ENCODE peak calls at places on chromosomes 11 and 22, in ten cellular contexts. E is ACHN; S is hepatic stellate cell; J is fibroblast of gingiva; A is EH; Z is non-pigmented ciliary epithelial cell; C is activated T-helper 9 cell treated with anti-CD3 and anti-CD28 coated beads, Interleukin-2, amount 50 U/mL, for 16 hours; F is Daoy; D is LoVo; U is Caco-2. W is an unnamed sample.
A peak's percentile ranks its signal among the peaks of the same experiment; 100 is the strongest.

GRCh38 chr11:119222308-119222707 is 16.2 kb downstream of the CBL start:
- DNase-seq in C (no peak), E (no peak), J (peak; percentile 70), D (no peak), Z (no peak), S (peak; percentile 17), F (no peak), U (no peak), A (peak; percentile 75), W (no peak)

GRCh38 chr11:67280791-67281551 is 8.1 kb upstream of the ANKRD13D start:
- DNase-seq in A (no peak), E (no peak), F (no peak), D (no peak), J (no peak), S (no peak), Z (no peak), C (no peak), U (no peak), W (no peak)

GRCh38 chr11:57440744-57441414 is 14.0 kb upstream of the SLC43A3 start:
- DNase-seq in Z (no peak), U (no peak), F (no peak), S (no peak), E (no peak), C (no peak), A (no peak), J (no peak), D (no peak), W (no peak)

GRCh38 chr11:125264091-125265022 is 99.8 kb downstream of the PKNOX2 start:
- DNase-seq in C (no peak), A (no peak), E (no peak), F (no peak), D (no peak), U (no peak), S (no peak), J (no peak), Z (no peak), W (no peak)

GRCh38 chr11:78080818-78081495 is 1.3 kb upstream of the NDUFC2 start:
- DNase-seq in D (no peak), J (no peak), S (peak; percentile 45), Z (peak; percentile 54), E (no peak), U (no peak), A (peak; percentile 87), C (no peak), F (peak; percentile 49), W (no peak)

GRCh38 chr22:41446057-41446501 is 522 bp downstream of the TOB2 start:
- DNase-seq in J (no peak), A (peak; percentile 15), S (peak; percentile 12), Z (no peak), F (peak; percentile 17), U (no peak), C (no peak), D (no peak), E (peak; percentile 5), W (no peak)

GRCh38 chr11:28137832-28138231 is 29.6 kb downstream of the METTL15 start:
- DNase-seq in C (no peak), A (no peak), E (no peak), Z (no peak), F (no peak), D (no peak), J (no peak), S (no peak), U (peak; percentile 4), W (no peak)

GRCh38 chr11:120225372-120225909 is 14.5 kb upstream of the POU2F3 start:
- DNase-seq in C (no peak), S (no peak), E (no peak), A (peak; percentile 29), D (no peak), U (no peak), F (no peak), Z (no peak), J (no peak), W (no peak)

GRCh38 chr22:24390576-24390975 is 36.8 kb upstream of the ADORA2A start:
- DNase-seq in A (peak; percentile 20), S (no peak), Z (no peak), J (peak; percentile 43), U (no peak), D (no peak), F (no peak), E (no peak), C (no peak), W (no peak)

GRCh38 chr22:45203150-45203974 is 37.3 kb downstream of the KIAA0930 start:
- DNase-seq in F (no peak), U (no peak), S (no peak), A (no peak), Z (no peak), E (no peak), D (no peak), C (no peak), J (no peak), W (no peak)

GRCh38 chr22:39960791-39961746 is 872 bp downstream of the TMA7B start:
- DNase-seq in C (peak; percentile 56), S (peak; percentile 80), D (no peak), A (peak; percentile 92), J (no peak), F (peak; percentile 96), Z (peak; percentile 99), U (no peak), E (no peak), W (no peak)

GRCh38 chr11:67248653-67249052 is 17.6 kb upstream of the GRK2 start:
- DNase-seq in F (no peak), U (peak; percentile 95), E (peak; percentile 17), D (peak; percentile 26), S (no peak), A (peak; percentile 68), Z (no peak), C (no peak), J (peak; percentile 44), W (no peak)

GRCh38 chr22:32623943-32624342 is 149.3 kb downstream of the FBXO7 start:
- DNase-seq in D (no peak), C (no peak), A (peak; percentile 94), E (no peak), Z (peak; percentile 76), F (peak; percentile 85), J (peak; percentile 94), S (peak; percentile 78), U (no peak), W (no peak)

GRCh38 chr11:125085301-125086081 is 22.4 kb downstream of the SLC37A2 start:
- DNase-seq in D (no peak), S (no peak), A (no peak), J (no peak), C (no peak), U (no peak), F (no peak), E (no peak), Z (no peak), W (no peak)

GRCh38 chr11:76756341-76756771 is 26.8 kb upstream of the TSKU start:
- DNase-seq in J (no peak), C (no peak), S (no peak), D (no peak), E (no peak), A (no peak), U (no peak), Z (no peak), F (no peak), W (no peak)

GRCh38 chr11:94199367-94200130 is 70.9 kb downstream of the PANX1 start:
- DNase-seq in E (no peak), A (peak; percentile 46), C (no peak), Z (no peak), U (no peak), D (no peak), S (no peak), J (peak; percentile 36), F (no peak), W (no peak)

GRCh38 chr11:35247428-35247827 is 108.5 kb downstream of the CD44 start:
- DNase-seq in E (no peak), U (no peak), J (no peak), F (no peak), D (no peak), A (no peak), Z (no peak), S (no peak), C (peak; percentile 15), W (no peak)

GRCh38 chr11:31424652-31425051 is 55.0 kb downstream of the DNAJC24 start:
- DNase-seq in S (no peak), A (no peak), E (no peak), J (no peak), C (no peak), Z (no peak), U (no peak), D (no peak), F (no peak), W (no peak)

GRCh38 chr11:129611661-129612566 is 203.7 kb upstream of the TMEM45B start:
- DNase-seq in D (no peak), Z (no peak), J (no peak), F (peak; percentile 24), S (no peak), A (peak; percentile 2), E (no peak), C (no peak), U (no peak), W (no peak)

GRCh38 chr11:93085097-93085496 is 112.7 kb downstream of the SLC36A4 start:
- DNase-seq in C (no peak), D (no peak), S (peak; percentile 16), A (peak; percentile 52), F (no peak), J (no peak), U (no peak), E (no peak), Z (no peak), W (no peak)

GRCh38 chr11:117941163-117941707 is 12.0 kb upstream of the TMPRSS13 start:
- DNase-seq in U (no peak), S (no peak), D (peak; percentile 52), F (peak; percentile 81), J (no peak), A (no peak), Z (no peak), C (no peak), E (no peak), W (no peak)

GRCh38 chr11:70583781-70584218 is 185.5 kb downstream of the CTTN start:
- DNase-seq in S (no peak), J (no peak), C (no peak), D (no peak), F (no peak), E (no peak), U (no peak), A (no peak), Z (no peak), W (no peak)

GRCh38 chr22:35258144-35258988 is 1.1 kb downstream of the HMGXB4 start:
- DNase-seq in C (no peak), U (no peak), D (peak; percentile 3), E (no peak), Z (no peak), F (peak; percentile 14), J (no peak), S (peak; percentile 24), A (peak; percentile 40), W (no peak)

GRCh38 chr11:124865902-124866851 is 945 bp downstream of the ROBO3 start:
- DNase-seq in D (peak; percentile 36), C (peak; percentile 21), S (peak; percentile 79), A (peak; percentile 32), J (peak; percentile 15), F (peak; percentile 55), U (peak; percentile 83), E (peak; percentile 22), Z (no peak), W (no peak)

GRCh38 chr11:100867601-100868000 is 180.5 kb downstream of the ARHGAP42 start:
- DNase-seq in D (no peak), F (no peak), Z (no peak), A (no peak), U (no peak), C (no peak), J (no peak), E (no peak), S (no peak), W (peak; percentile 60)

GRCh38 chr11:35115688-35116030 is 23.3 kb upstream of the CD44 start:
- DNase-seq in U (no peak), D (no peak), F (no peak), S (no peak), J (no peak), C (no peak), Z (no peak), A (no peak), E (no peak), W (no peak)

GRCh38 chr11:86940122-86940777 is 14.9 kb downstream of the FZD4 start:
- DNase-seq in U (peak; percentile 69), C (no peak), E (no peak), Z (no peak), D (no peak), F (peak; percentile 34), A (peak; percentile 27), J (peak; percentile 77), S (peak; percentile 37), W (no peak)

GRCh38 chr11:94511932-94512781 is at the start of gene C11orf97:
- DNase-seq in F (peak; percentile 42), C (peak; percentile 34), Z (no peak), A (peak; percentile 66), U (peak; percentile 86), E (peak; percentile 41), J (peak; percentile 29), D (no peak), S (peak; percentile 60), W (no peak)